ENCODE peak calls at places on chromosomes 6 and 20, in nine cellular contexts. U, S, E, R, Y, Q, X, N and G are unnamed samples.

GRCh38 chr6:32974541-32975308 is 6.3 kb downstream of the BRD2 start:
- DNase-seq in X (no peak), S (no peak), N (no peak), E (peak), U (no peak), Y (no peak), Q (no peak), R (no peak), G (no peak)

GRCh38 chr6:113645576-113645970 is 211.6 kb upstream of the MARCKS start:
- DNase-seq in S (no peak), Q (no peak), Y (no peak), U (peak), E (peak), X (peak), N (no peak), R (peak), G (no peak)

GRCh38 chr6:39279539-39279938 is 34.7 kb downstream of the KCNK17 start:
- DNase-seq in R (no peak), E (no peak), Y (no peak), S (no peak), U (no peak), X (no peak), N (no peak), Q (no peak), G (no peak)

GRCh38 chr6:11056871-11057270 is 12.8 kb upstream of the ELOVL2 start:
- DNase-seq in S (no peak), Y (no peak), R (no peak), E (no peak), Q (no peak), X (no peak), N (no peak), U (no peak), G (no peak)

GRCh38 chr6:34237722-34238506 is 1.2 kb downstream of the HMGA1 start:
- DNase-seq in Q (peak), X (no peak), R (no peak), E (peak), S (peak), U (no peak), N (peak), Y (peak), G (peak)

GRCh38 chr20:48493966-48494365 is 333.8 kb downstream of the PREX1 start:
- DNase-seq in S (no peak), N (no peak), Y (no peak), U (no peak), R (no peak), E (no peak), Q (no peak), X (no peak), G (no peak)

GRCh38 chr20:52847029-52847660 is 125.0 kb upstream of the TSHZ2 start:
- DNase-seq in X (no peak), Y (no peak), N (no peak), Q (no peak), R (no peak), U (peak), E (no peak), S (no peak), G (no peak)

GRCh38 chr6:16049178-16049577 is 79.7 kb upstream of the MYLIP start:
- DNase-seq in R (no peak), E (peak), S (no peak), U (no peak), X (no peak), N (no peak), Y (no peak), Q (no peak), G (no peak)

GRCh38 chr20:62739581-62740285 is 31.1 kb downstream of the NTSR1 start:
- DNase-seq in Q (no peak), Y (no peak), E (peak), N (no peak), X (no peak), U (no peak), S (no peak), R (no peak), G (no peak)

GRCh38 chr6:82025271-82025670 is 222.3 kb downstream of the IBTK start:
- DNase-seq in E (no peak), Q (no peak), Y (no peak), U (no peak), N (no peak), R (no peak), X (no peak), S (no peak), G (no peak)

GRCh38 chr6:10312445-10312844 is 102.4 kb downstream of the TFAP2A start:
- DNase-seq in E (no peak), S (no peak), Y (peak), Q (no peak), X (no peak), R (no peak), N (no peak), U (no peak), G (no peak)

GRCh38 chr6:101226677-101227135 is 166.8 kb upstream of the GRIK2 start:
- DNase-seq in Q (peak), X (no peak), S (no peak), Y (peak), E (peak), N (no peak), U (peak), R (no peak), G (no peak)

GRCh38 chr6:37259191-37259590 is 1.2 kb upstream of the TMEM217 start:
- DNase-seq in U (no peak), X (no peak), S (no peak), E (no peak), Y (no peak), Q (no peak), N (no peak), R (no peak), G (no peak)

GRCh38 chr6:34259529-34260069 is 10.8 kb upstream of the SMIM29 start:
- DNase-seq in E (no peak), Q (no peak), Y (no peak), U (no peak), S (no peak), R (no peak), X (no peak), N (no peak), G (no peak)

GRCh38 chr6:88177961-88178464 is 11.9 kb upstream of the CNR1 start:
- DNase-seq in U (peak), Y (no peak), E (no peak), R (no peak), N (no peak), Q (no peak), X (no peak), S (no peak), G (no peak)

GRCh38 chr6:147522597-147522996 is 14.1 kb downstream of the SAMD5 start:
- DNase-seq in Q (no peak), N (no peak), R (no peak), Y (no peak), E (no peak), X (no peak), S (no peak), U (no peak), G (no peak)

GRCh38 chr6:1607557-1608221 is 2.0 kb upstream of the FOXC1 start:
- DNase-seq in Q (no peak), Y (peak), N (peak), U (no peak), E (no peak), S (no peak), R (no peak), X (no peak), G (no peak)

GRCh38 chr20:44576297-44576696 is 6.1 kb upstream of the PKIG start:
- DNase-seq in E (peak), R (no peak), S (peak), Q (no peak), Y (no peak), N (no peak), X (no peak), U (peak), G (no peak)

GRCh38 chr20:62043131-62043914 is 22.4 kb downstream of the TAF4 start:
- DNase-seq in Y (no peak), S (no peak), R (no peak), E (no peak), U (peak), Q (no peak), N (no peak), X (no peak), G (no peak)

GRCh38 chr6:87059943-87060342 is 35.0 kb downstream of the CGA start:
- DNase-seq in Y (no peak), U (no peak), Q (no peak), S (no peak), R (no peak), E (no peak), X (no peak), N (no peak), G (no peak)

GRCh38 chr6:22959571-22959970 is 390.2 kb downstream of the HDGFL1 start:
- DNase-seq in X (no peak), R (no peak), Y (no peak), E (no peak), S (no peak), Q (no peak), U (no peak), N (no peak), G (no peak)

GRCh38 chr20:3698511-3699436 is 13.6 kb downstream of the SIGLEC1 start:
- DNase-seq in X (no peak), Y (no peak), S (no peak), E (peak), Q (no peak), U (no peak), R (no peak), N (no peak), G (no peak)

GRCh38 chr6:169070506-169071176 is 183.0 kb downstream of the THBS2 start:
- DNase-seq in R (peak), X (peak), Q (no peak), U (peak), N (no peak), Y (no peak), S (no peak), E (peak), G (no peak)

GRCh38 chr20:38173237-38174156 is 8.4 kb upstream of the TGM2 start:
- DNase-seq in S (no peak), Q (peak), E (peak), U (peak), Y (peak), N (no peak), R (peak), X (peak), G (no peak)

GRCh38 chr20:50346372-50347347 is 156.0 kb downstream of the CEBPB start:
- DNase-seq in Q (no peak), U (peak), R (peak), E (peak), N (peak), Y (no peak), X (no peak), S (peak), G (no peak)

GRCh38 chr6:74166849-74167248 is 470.8 kb downstream of the CD109 start:
- DNase-seq in U (peak), E (no peak), S (no peak), Y (no peak), N (no peak), Q (no peak), X (no peak), R (no peak), G (no peak)

GRCh38 chr6:122098091-122098769 is 301.2 kb upstream of the HSF2 start:
- DNase-seq in E (no peak), Q (no peak), S (no peak), U (peak), R (no peak), N (no peak), Y (no peak), X (no peak), G (no peak)

GRCh38 chr6:155201461-155202226 is 62.2 kb upstream of the CLDN20 start:
- DNase-seq in S (no peak), U (peak), X (peak), N (no peak), E (peak), Q (no peak), R (peak), Y (no peak), G (peak)

GRCh38 chr6:130020892-130021483 is 2.6 kb downstream of the L3MBTL3 start:
- DNase-seq in X (peak), Q (peak), U (peak), Y (peak), E (peak), S (peak), R (peak), N (peak), G (peak)

GRCh38 chr6:56595490-56596122 is 47.1 kb downstream of the DST start:
- DNase-seq in R (no peak), Q (no peak), U (peak), S (peak), X (peak), E (peak), N (peak), Y (peak), G (peak)

GRCh38 chr20:41136695-41137411 is 490 bp upstream of the PLCG1 start:
- DNase-seq in E (peak), Q (peak), X (peak), Y (peak), N (peak), R (peak), S (peak), U (peak), G (peak)

GRCh38 chr6:139597781-139598368 is 223.4 kb upstream of the CITED2 start:
- DNase-seq in U (peak), N (no peak), E (peak), X (peak), R (peak), S (no peak), Q (no peak), Y (peak), G (no peak)

GRCh38 chr20:47351643-47352331 is 4.7 kb downstream of the ZMYND8 start:
- DNase-seq in E (no peak), U (no peak), Q (no peak), S (no peak), Y (peak), R (no peak), N (peak), X (no peak), G (peak)